ENCODE peak calls at places on chromosome 20, in nine cellular contexts. H is omental fat pad; Q is HFF-Myc; K is osteocyte; Z is uterus; J is nephron progenitor cell; W is progenitor cell of endocrine pancreas; E is mammary epithelial cell; P is CD8-positive, alpha-beta T cell. X is an unnamed sample.

GRCh38 chr20:51046021-51046985 is 23.4 kb upstream of the KCNG1 start:
- DNase-seq in H (no peak), Q (no peak), K (no peak), Z (no peak), J (no peak), W (no peak), E (no peak), P (no peak), X (no peak)

GRCh38 chr20:33181482-33182093 is 13.6 kb downstream of the BPIFA2 start:
- DNase-seq in H (no peak), Q (no peak), K (no peak), Z (no peak), J (no peak), W (no peak), E (no peak), P (no peak), X (no peak)

GRCh38 chr20:38215789-38216182 is 44.7 kb downstream of the KIAA1755 start:
- DNase-seq in H (no peak), Q (no peak), K (no peak), Z (no peak), J (no peak), W (no peak), E (no peak), P (no peak), X (no peak)

GRCh38 chr20:62640870-62641748 is 1.2 kb upstream of the SLCO4A1 start:
- DNase-seq in H (no peak), Q (no peak), K (no peak), Z (no peak), J (no peak), W (no peak), E (no peak), P (no peak), X (no peak)

GRCh38 chr20:63903796-63904570 is 9.1 kb downstream of the DNAJC5 start:
- DNase-seq in H (no peak), Q (no peak), K (no peak), Z (no peak), J (no peak), W (no peak), E (no peak), P (no peak), X (no peak)

GRCh38 chr20:1333462-1334369 is 4.8 kb upstream of the SDCBP2 start:
- DNase-seq in H (peak), Q (no peak), K (peak), Z (no peak), J (no peak), W (no peak), E (no peak), P (no peak), X (no peak)

GRCh38 chr20:64115171-64115911 is 8.0 kb upstream of the NPBWR2 start:
- DNase-seq in H (no peak), Q (no peak), K (peak), Z (no peak), J (no peak), W (no peak), E (no peak), P (no peak), X (peak)

GRCh38 chr20:48465271-48465670 is 362.5 kb downstream of the PREX1 start:
- DNase-seq in H (no peak), Q (no peak), K (no peak), Z (no peak), J (no peak), W (no peak), E (no peak), P (no peak), X (no peak)

GRCh38 chr20:967796-968742 is 34.0 kb downstream of the RSPO4 start:
- DNase-seq in H (no peak), Q (no peak), K (no peak), Z (no peak), J (no peak), W (no peak), E (peak), P (no peak), X (no peak)

GRCh38 chr20:33697129-33697528 is 10.9 kb upstream of the E2F1 start:
- DNase-seq in H (no peak), Q (no peak), K (no peak), Z (peak), J (no peak), W (no peak), E (no peak), P (no peak), X (no peak)

GRCh38 chr20:3248167-3248992 is 9.4 kb upstream of the SLC4A11 start:
- DNase-seq in H (no peak), Q (no peak), K (no peak), Z (no peak), J (peak), W (no peak), E (no peak), P (no peak), X (no peak)
- TF ChIP-seq CTCF in H (no peak), Q (no peak), K (no peak), Z (no peak), J (no peak), W (no peak), E (no peak), P (no peak), X (no peak)

DNA sequence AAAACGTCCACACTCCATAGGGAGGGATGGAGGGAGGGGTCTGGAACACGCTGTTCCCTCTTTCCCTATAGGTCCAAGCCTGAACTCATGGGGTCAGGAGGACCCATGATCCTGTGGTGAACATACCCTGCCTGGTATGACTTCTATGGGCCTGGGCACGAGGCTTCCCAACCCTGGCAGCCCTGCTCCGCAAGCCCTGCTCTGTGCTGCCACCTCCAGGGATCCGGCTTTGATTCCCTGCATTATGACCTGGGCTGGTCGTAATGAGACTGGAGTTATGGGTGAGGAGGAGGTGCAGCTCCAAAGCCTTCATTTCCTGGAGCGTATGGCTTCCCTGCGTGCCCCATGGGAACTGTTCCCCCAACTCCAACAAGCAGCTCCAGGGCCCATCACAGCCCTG is 54.9 kb downstream of the CDH22 start:
- DNase-seq in H (no peak), Q (no peak), K (no peak), Z (no peak), J (peak), W (no peak), E (no peak), P (no peak), X (no peak)
- TF ChIP-seq CTCF in H (no peak), Q (peak), K (no peak), Z (no peak), J (peak), W (no peak), E (peak), P (no peak), X (no peak)

DNA sequence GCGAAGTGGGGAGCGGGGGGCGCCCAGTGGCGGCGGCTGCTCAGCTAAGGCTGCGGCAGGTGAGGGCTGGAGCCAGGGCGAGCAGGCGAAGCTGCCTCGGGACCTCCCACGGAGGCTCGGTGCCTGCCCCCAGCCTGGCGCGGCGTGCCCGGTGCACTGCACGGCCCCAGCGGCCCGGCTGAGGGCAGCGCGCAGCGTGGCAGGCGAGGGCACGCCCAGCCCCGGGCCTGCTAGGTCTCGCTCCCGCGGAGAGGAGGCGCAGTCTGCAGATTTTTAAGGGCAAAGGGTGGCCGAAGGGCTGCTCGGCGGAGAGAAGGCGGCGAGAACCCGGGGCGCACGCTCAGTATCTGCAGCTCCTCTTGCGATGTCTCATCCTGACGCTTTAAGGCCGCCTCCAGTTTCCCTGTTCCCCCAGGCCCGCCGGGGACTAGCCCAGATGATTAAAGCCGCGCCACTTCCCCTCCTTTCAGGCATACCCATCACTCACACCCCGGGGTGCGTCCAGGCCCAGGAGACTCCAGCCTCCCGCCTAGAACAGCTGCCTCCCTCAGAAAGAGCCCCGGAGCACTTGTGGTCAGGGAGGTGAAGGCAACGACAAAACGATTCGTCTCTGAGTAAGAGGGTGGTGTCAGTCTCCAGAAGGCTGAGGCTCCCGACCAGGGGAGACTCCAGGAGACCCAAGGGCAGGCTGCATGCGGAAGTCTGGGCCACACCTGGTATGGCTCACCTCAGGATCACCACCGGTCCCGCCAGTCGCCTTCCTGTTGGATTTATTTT is at the start of gene FERMT1:
- DNase-seq in H (no peak), Q (peak), K (peak), Z (peak), J (peak), W (peak), E (peak), P (no peak), X (peak)
- TF ChIP-seq CTCF in H (no peak), Q (peak), K (no peak), Z (no peak), J (no peak), W (peak), E (peak), P (no peak), X (peak)

GRCh38 chr20:7272512-7272911 is 505.0 kb downstream of the BMP2 start:
- DNase-seq in H (no peak), Q (no peak), K (no peak), Z (no peak), J (no peak), W (no peak), E (no peak), P (no peak), X (no peak)
- TF ChIP-seq CTCF in H (no peak), Q (no peak), K (peak), Z (no peak), J (peak), W (peak), E (peak), P (no peak), X (peak)

GRCh38 chr20:17950670-17951069 is 17.9 kb downstream of the SNX5 start:
- DNase-seq in H (no peak), Q (no peak), K (no peak), Z (no peak), J (no peak), W (no peak), E (no peak), P (no peak), X (no peak)

GRCh38 chr20:17951323-17951722 is 17.3 kb downstream of the SNX5 start:
- DNase-seq in H (no peak), Q (no peak), K (no peak), Z (no peak), J (no peak), W (no peak), E (no peak), P (no peak), X (no peak)

GRCh38 chr20:17955302-17955701 is 13.3 kb downstream of the SNX5 start:
- DNase-seq in H (no peak), Q (no peak), K (no peak), Z (no peak), J (no peak), W (no peak), E (no peak), P (no peak), X (no peak)

GRCh38 chr20:17953935-17954334 is 14.7 kb downstream of the SNX5 start:
- DNase-seq in H (no peak), Q (no peak), K (no peak), Z (no peak), J (no peak), W (no peak), E (no peak), P (no peak), X (no peak)

GRCh38 chr20:17952692-17953684 is 15.6 kb downstream of the SNX5 start:
- DNase-seq in H (no peak), Q (no peak), K (no peak), Z (no peak), J (no peak), W (no peak), E (no peak), P (no peak), X (no peak)
- TF ChIP-seq CTCF in H (no peak), Q (no peak), K (no peak), Z (no peak), J (no peak), W (no peak), E (no peak), P (no peak), X (no peak)

DNA sequence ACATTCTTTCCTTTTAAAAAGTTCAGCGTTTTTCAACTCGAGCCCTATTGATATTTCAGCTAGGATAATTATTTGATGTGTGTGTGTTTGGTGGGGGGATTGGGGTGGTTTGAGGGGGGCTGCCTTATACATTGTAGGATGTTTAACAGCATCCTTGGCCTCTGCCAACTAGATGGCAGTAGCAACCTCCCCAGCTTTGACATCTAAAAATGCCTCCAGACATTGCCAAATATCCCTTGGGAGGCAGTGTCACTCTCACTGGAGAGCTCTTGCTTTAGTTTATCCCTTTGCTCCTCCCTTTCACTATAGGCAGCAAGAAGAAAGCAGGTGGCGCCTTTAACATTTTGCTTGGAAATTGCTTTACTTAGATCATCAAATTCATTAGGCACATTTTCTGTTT is 14.6 kb upstream of the TP53TG5 start:
- DNase-seq in H (no peak), Q (no peak), K (no peak), Z (no peak), J (no peak), W (no peak), E (no peak), P (no peak), X (no peak)
- TF ChIP-seq CTCF in H (no peak), Q (no peak), K (no peak), Z (no peak), J (no peak), W (no peak), E (peak), P (no peak), X (no peak)

GRCh38 chr20:14525439-14525838 is 188.0 kb upstream of the FLRT3 start:
- DNase-seq in H (no peak), Q (no peak), K (no peak), Z (no peak), J (no peak), W (no peak), E (no peak), P (no peak), X (no peak)
- TF ChIP-seq CTCF in H (no peak), Q (no peak), K (no peak), Z (no peak), J (no peak), W (no peak), E (no peak), P (no peak), X (no peak)

DNA sequence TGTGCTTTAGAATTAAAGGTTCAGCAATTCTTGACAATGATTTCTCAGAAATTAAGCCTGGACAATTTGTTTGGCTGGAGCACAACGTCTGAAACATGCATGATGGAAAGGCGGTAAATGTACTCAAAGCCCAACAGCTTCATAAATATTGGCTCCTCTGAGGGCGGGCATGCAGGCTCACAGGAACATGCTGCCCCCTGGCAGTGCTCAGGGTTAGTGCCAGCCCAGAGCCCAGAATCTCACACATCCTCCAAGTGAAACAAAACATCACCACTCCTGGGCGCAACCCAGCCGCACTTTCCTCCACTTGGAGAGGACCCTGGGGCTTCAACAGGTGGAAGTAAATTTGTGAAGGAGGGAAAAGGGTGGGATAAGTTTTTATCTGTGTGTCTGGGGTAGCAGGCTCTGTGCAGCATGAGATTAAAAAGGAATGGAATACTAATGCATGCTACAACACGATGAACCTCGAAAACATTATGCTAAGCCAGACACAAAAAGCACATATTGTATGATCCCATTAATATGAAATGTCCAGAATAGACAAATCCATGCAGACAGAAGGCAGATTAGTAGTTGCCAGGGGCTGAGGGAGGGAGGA is 54.1 kb upstream of the PTPRT start:
- DNase-seq in H (no peak), Q (no peak), K (no peak), Z (no peak), J (peak), W (no peak), E (no peak), P (no peak), X (no peak)
- TF ChIP-seq CTCF in H (no peak), Q (no peak), K (no peak), Z (no peak), J (no peak), W (peak), E (no peak), P (no peak), X (no peak)

DNA sequence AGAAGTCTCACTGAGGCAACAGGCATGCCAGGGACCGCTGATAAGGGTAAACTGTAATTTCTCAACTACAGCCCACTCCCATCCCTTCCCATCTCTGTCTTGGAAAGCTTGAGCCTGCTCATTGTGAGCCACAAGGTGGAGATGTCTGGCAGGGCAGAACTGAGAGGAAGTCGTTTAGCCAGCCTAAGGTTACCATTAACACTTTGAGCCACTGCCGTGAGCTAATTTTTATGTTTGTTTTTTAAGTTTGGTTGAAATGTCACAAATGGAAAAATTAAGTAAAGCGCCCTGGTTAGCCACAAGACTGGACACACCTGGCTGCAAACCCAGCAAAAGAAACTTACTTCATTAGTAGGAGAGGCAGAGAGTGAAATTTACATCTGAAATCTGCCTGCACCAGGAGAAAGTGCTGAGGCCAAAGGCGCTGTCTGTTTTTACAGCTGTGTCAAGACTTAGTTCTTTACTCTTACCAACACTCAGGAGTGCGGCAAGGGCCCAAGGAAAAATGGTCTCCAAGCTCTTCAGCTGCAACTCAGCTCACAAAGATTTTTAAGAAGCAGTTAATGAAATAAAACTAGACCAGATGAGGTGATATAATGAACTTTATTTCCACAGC is 50.0 kb upstream of the FAM83C start:
- DNase-seq in H (no peak), Q (no peak), K (no peak), Z (no peak), J (no peak), W (no peak), E (no peak), P (no peak), X (no peak)
- TF ChIP-seq CTCF in H (no peak), Q (peak), K (peak), Z (no peak), J (no peak), W (no peak), E (peak), P (no peak), X (no peak)